ENCODE peak calls at places on chromosomes 4 and X, in five cellular contexts. M, N, Y, U and K are unnamed samples.

GRCh38 chrX:119667111-119667928 is 25.6 kb downstream of the SEPTIN6 start:
- DNase-seq in M (no peak), N (peak), Y (peak), U (no peak), K (no peak)

GRCh38 chr4:8871417-8872401 is at the start of gene HMX1:
- DNase-seq in M (no peak), N (no peak), Y (no peak), U (no peak), K (no peak)

GRCh38 chr4:151133311-151133710 is 33.9 kb downstream of the RPS3A start:
- DNase-seq in M (no peak), N (no peak), Y (no peak), U (no peak), K (no peak)

GRCh38 chrX:115889121-115889890 is 281.2 kb upstream of the AGTR2 start:
- DNase-seq in M (peak), N (no peak), Y (no peak), U (no peak), K (no peak)

GRCh38 chr4:84498203-84499026 is 677 bp downstream of the NKX6-1 start:
- DNase-seq in M (no peak), N (peak), Y (no peak), U (peak), K (no peak)

GRCh38 chrX:132365490-132365889 is 123.3 kb downstream of the MBNL3 start:
- DNase-seq in M (no peak), N (no peak), Y (no peak), U (no peak), K (no peak)

GRCh38 chr4:38015886-38016515 is 55.8 kb downstream of the PTTG2 start:
- DNase-seq in M (no peak), N (no peak), Y (peak), U (no peak), K (no peak)

GRCh38 chr4:145732001-145732400 is 52.1 kb downstream of the C4orf51 start:
- DNase-seq in M (no peak), N (no peak), Y (no peak), U (peak), K (no peak)

GRCh38 chrX:154411981-154412340 is 622 bp downstream of the TAFAZZIN start:
- DNase-seq in M (peak), N (peak), Y (peak), U (peak), K (no peak)

GRCh38 chr4:48780867-48781219 is 764 bp upstream of the FRYL start:
- DNase-seq in M (peak), N (peak), Y (peak), U (peak), K (no peak)

GRCh38 chr4:61373901-61374611 is 173.9 kb downstream of the ADGRL3 start:
- DNase-seq in M (no peak), N (no peak), Y (no peak), U (no peak), K (no peak)

GRCh38 chrX:18210470-18210869 is 10.2 kb downstream of the BEND2 start:
- DNase-seq in M (no peak), N (no peak), Y (no peak), U (no peak), K (no peak)

GRCh38 chr4:82599336-82599735 is 37.5 kb upstream of the TMEM150C start:
- DNase-seq in M (no peak), N (no peak), Y (no peak), U (no peak), K (no peak)

GRCh38 chr4:81031389-81032173 is 1.1 kb downstream of the BMP3 start:
- DNase-seq in M (no peak), N (no peak), Y (no peak), U (no peak), K (no peak)

GRCh38 chrX:132044953-132045352 is 21.9 kb downstream of the STK26 start:
- DNase-seq in M (no peak), N (no peak), Y (no peak), U (peak), K (no peak)

GRCh38 chr4:76377481-76377901 is 43.5 kb downstream of the CCDC158 start:
- DNase-seq in M (no peak), N (no peak), Y (no peak), U (no peak), K (no peak)

GRCh38 chr4:628821-629635 is 3.7 kb downstream of the PDE6B start:
- DNase-seq in M (no peak), N (no peak), Y (no peak), U (no peak), K (no peak)

GRCh38 chr4:138981930-138982390 is 33.6 kb upstream of the NOCT start:
- DNase-seq in M (no peak), N (peak), Y (peak), U (peak), K (no peak)

GRCh38 chr4:7894677-7895181 is 44.9 kb downstream of the AFAP1 start:
- DNase-seq in M (no peak), N (no peak), Y (no peak), U (no peak), K (no peak)

GRCh38 chrX:20181563-20182329 is 40.1 kb upstream of the EIF1AX start:
- DNase-seq in M (no peak), N (no peak), Y (no peak), U (no peak), K (no peak)

DNA sequence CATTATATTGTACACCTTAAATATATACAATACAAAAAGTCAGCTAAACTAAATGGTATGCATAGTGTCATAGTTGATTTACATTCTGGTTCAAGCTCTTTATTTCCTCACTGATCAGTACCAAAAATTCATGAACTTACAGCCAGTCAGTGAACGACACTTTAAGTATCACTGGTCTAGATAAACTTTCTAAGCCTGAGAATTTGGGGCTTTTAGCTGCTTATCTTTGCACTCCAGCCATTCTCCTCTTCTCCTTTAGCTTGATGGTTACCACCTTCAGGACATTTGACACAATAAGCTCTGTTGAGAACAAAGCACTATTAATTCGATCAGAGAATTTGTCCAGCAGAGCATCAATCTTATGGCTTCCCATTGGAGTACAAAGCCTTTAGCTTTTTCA is 83.0 kb upstream of the ALG13 start:
- DNase-seq in M (no peak), N (no peak), Y (no peak), U (no peak), K (no peak)
- TF ChIP-seq POLR2A in M (no peak), N (no peak), Y (no peak), U (no peak), K (no peak)

DNA sequence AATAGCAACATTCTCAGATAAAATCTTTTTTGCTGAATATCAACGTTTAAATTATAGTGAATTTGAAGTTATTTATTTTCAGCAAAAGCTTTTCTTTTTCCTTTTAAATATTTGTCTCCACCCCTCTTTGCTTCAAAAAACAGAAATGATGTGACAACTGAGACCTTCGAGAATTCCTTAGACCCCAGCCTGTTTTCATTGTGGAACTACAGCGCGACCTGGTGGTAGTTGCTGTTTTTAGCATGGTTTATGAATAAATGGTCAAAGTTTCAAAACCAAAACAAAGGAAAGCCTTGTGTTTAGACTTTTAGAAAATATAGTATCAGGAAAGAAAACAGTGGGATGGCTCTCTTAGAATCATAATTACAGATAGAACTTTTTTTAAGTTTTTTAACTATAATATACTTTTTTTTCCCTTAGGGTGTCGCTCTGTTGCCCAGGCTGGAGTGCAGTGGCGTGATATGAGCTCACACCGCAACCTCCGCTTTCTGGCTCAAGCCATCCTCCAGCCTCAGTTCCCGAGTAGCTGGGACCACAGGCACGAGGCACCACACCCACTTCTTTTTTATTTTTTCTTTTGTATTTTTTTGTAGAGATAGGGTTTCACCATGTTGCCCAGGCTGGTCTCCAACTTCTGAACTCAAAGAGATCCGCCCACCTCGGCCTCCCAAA is 26.8 kb upstream of the TMEM184C start:
- DNase-seq in M (peak), N (peak), Y (peak), U (peak), K (peak)
- TF ChIP-seq POLR2A in M (no peak), N (no peak), Y (no peak), U (no peak), K (no peak)

GRCh38 chrX:103400931-103401330 is 24.6 kb downstream of the BEX3 start:
- DNase-seq in M (no peak), N (no peak), Y (no peak), U (no peak), K (no peak)

GRCh38 chrX:103407776-103408175 is 31.4 kb downstream of the BEX3 start:
- DNase-seq in M (no peak), N (no peak), Y (no peak), U (no peak), K (no peak)

GRCh38 chrX:103406256-103406655 is 29.9 kb downstream of the BEX3 start:
- DNase-seq in M (no peak), N (no peak), Y (no peak), U (no peak), K (no peak)

GRCh38 chrX:103405009-103405333 is 28.6 kb downstream of the BEX3 start:
- DNase-seq in M (no peak), N (no peak), Y (no peak), U (no peak), K (no peak)

DNA sequence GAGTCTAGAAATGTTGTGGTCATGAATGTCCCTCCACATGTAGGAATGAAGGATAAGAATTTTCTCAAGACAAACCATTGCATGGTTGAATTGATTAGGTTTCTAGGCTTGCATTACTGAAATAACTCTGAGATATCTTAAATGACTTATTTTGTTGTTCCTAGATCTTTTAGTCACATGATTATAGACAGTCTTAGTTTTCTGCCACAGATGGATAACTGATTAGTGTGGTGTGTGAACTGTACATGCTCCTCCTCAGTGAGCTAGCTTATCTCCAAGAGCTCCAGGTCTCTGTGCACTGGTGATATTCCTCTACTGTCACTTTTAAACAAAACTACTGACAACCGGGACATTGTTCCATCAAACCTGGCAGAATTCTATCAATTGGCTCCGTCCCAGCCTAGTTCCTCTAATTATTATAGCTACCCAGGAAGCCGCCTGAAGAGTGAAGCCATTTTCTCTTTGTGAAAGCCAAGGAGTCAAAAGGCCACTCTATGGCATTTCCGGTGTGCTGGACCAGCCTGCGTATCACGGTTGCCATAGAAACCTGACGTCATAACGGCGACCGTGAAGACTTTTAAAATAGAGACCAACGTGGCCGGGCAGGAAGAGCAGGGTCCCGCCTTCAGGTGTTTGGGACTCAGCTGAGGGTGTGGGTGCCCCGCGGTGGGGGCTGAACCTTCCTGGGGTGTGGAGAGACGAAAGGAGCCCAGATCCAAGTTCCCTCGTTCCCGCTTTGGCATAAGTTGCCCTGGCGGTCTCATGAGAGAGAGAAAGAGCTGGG is 28.1 kb downstream of the BEX3 start:
- DNase-seq in M (peak), N (peak), Y (peak), U (peak), K (peak)
- TF ChIP-seq POLR2A in M (no peak), N (no peak), Y (no peak), U (no peak), K (no peak)

GRCh38 chrX:13266641-13267420 is 53.0 kb downstream of the ATXN3L start:
- DNase-seq in M (no peak), N (no peak), Y (no peak), U (no peak), K (no peak)
- TF ChIP-seq POLR2A in M (no peak), N (no peak), Y (no peak), U (no peak), K (no peak)

GRCh38 chr4:184473265-184473514 is 1.2 kb downstream of the IRF2 start:
- DNase-seq in M (no peak), N (no peak), Y (no peak), U (no peak), K (no peak)
- TF ChIP-seq POLR2A in M (no peak), N (no peak), Y (no peak), U (no peak), K (no peak)

GRCh38 chr4:85933306-85933640 is 426.6 kb downstream of the MAPK10 start:
- DNase-seq in M (no peak), N (no peak), Y (no peak), U (no peak), K (no peak)
- TF ChIP-seq POLR2A in M (no peak), N (no peak), Y (no peak), U (no peak), K (no peak)

DNA sequence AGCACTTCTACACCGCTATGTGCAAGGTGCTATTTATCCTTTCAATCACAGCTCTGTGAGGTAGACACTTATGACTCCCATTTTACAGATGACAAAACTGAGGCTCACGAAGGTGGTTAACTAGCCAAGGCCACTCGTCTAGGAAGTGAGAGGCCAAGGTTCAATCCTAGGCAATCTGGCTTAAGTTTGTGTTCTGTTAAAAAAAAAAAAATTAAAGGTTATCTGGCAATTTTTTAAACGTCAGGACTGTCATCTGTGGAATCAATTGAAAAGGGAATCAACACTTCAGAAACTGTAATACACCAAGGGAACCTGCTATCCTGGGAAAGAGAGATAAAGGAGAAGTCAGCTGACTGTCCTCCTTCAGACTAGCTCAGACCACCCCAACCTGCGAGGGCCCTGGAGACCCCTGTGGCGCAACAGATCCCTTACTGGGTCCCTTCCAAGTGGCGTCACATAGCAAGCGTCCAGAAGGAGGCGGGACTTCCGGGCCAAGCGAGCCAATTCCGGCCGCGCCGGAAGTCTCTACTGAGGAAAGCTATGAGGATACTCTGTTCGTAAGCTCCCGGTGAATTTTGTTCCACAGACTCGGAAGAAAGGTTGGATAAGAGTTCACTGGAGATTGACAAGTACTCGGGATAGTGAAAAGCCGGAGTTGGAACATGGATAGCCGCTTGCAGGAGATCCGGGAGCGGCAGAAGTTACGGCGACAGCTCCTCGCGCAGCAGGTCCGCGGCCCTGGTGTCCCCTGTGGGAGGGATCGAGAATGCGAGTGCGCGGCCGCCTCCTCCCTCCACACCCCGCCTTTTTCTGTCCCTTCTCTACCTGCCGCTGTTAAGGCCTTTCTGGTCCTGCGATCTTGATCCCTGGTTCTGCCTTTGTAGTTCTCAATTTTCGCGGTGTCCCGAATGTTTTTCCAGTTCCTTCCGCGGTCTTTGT is at the start of gene METTL14:
- DNase-seq in M (peak), N (peak), Y (peak), U (peak), K (peak)
- TF ChIP-seq POLR2A in M (peak), N (peak), Y (peak), U (peak), K (no peak)

GRCh38 chr4:112637552-112637866 is 566 bp downstream of the LARP7 start:
- DNase-seq in M (no peak), N (no peak), Y (no peak), U (no peak), K (no peak)

GRCh38 chr4:112633477-112634235 is 3.1 kb downstream of the ZGRF1 start:
- DNase-seq in M (no peak), N (no peak), Y (no peak), U (peak), K (no peak)

GRCh38 chr4:112636688-112637551 is at the start of the genes LARP7 and ZGRF1:
- DNase-seq in M (peak), N (peak), Y (peak), U (peak), K (peak)
- TF ChIP-seq POLR2A in M (peak), N (no peak), Y (no peak), U (no peak), K (no peak)